ENCODE peak calls at places on chromosomes 7 and 10, in eight cellular contexts. One of them, this sample, is unnamed.

GRCh38 chr7:25314094-25314708 is 85.9 kb upstream of the NPVF start:
- DNase-seq in MM.1S: no peak
- DNase-seq in SK-N-SH: no peak
- DNase-seq in hepatocyte: peak
- DNase-seq in PC-3: no peak
- DNase-seq in GM23338: no peak
- DNase-seq in HCT116: no peak
- DNase-seq in OCI-LY7: no peak
- DNase-seq in this sample: no peak

GRCh38 chr7:155551785-155552611 is 5.6 kb upstream of the CNPY1 start:
- DNase-seq in hepatocyte: no peak
- DNase-seq in SK-N-SH: no peak
- DNase-seq in OCI-LY7: no peak
- DNase-seq in GM23338: no peak
- DNase-seq in MM.1S: no peak
- DNase-seq in HCT116: no peak
- DNase-seq in PC-3: no peak
- DNase-seq in this sample: no peak

GRCh38 chr10:8146650-8147049 is 92.2 kb downstream of the GATA3 start:
- DNase-seq in MM.1S: no peak
- DNase-seq in HCT116: peak
- DNase-seq in GM23338: no peak
- DNase-seq in SK-N-SH: no peak
- DNase-seq in OCI-LY7: no peak
- DNase-seq in PC-3: peak
- DNase-seq in hepatocyte: no peak
- DNase-seq in this sample: no peak

GRCh38 chr7:24334627-24335026 is 50.6 kb downstream of the NPY start:
- DNase-seq in SK-N-SH: peak
- DNase-seq in hepatocyte: no peak
- DNase-seq in HCT116: no peak
- DNase-seq in OCI-LY7: no peak
- DNase-seq in PC-3: no peak
- DNase-seq in GM23338: no peak
- DNase-seq in MM.1S: no peak
- DNase-seq in this sample: no peak

GRCh38 chr10:110077436-110078120 is 69.8 kb downstream of the ADD3 start:
- DNase-seq in SK-N-SH: no peak
- DNase-seq in MM.1S: no peak
- DNase-seq in OCI-LY7: no peak
- DNase-seq in GM23338: no peak
- DNase-seq in hepatocyte: no peak
- DNase-seq in PC-3: no peak
- DNase-seq in HCT116: no peak
- DNase-seq in this sample: no peak

GRCh38 chr7:45689797-45690761 is 115.9 kb downstream of the ADCY1 start:
- DNase-seq in PC-3: no peak
- DNase-seq in HCT116: no peak
- DNase-seq in OCI-LY7: no peak
- DNase-seq in MM.1S: no peak
- DNase-seq in hepatocyte: no peak
- DNase-seq in GM23338: no peak
- DNase-seq in SK-N-SH: no peak
- DNase-seq in this sample: no peak

GRCh38 chr10:37680716-37681616 is 176.4 kb downstream of the ZNF248 start:
- DNase-seq in GM23338: no peak
- DNase-seq in hepatocyte: no peak
- DNase-seq in SK-N-SH: no peak
- DNase-seq in MM.1S: no peak
- DNase-seq in OCI-LY7: no peak
- DNase-seq in PC-3: no peak
- DNase-seq in HCT116: no peak
- DNase-seq in this sample: no peak

GRCh38 chr7:107150375-107151073 is 18.3 kb upstream of the HBP1 start:
- DNase-seq in OCI-LY7: peak
- DNase-seq in HCT116: peak
- DNase-seq in GM23338: peak
- DNase-seq in SK-N-SH: peak
- DNase-seq in MM.1S: peak
- DNase-seq in PC-3: peak
- DNase-seq in hepatocyte: peak
- DNase-seq in this sample: peak

GRCh38 chr7:150620617-150621371 is 11.4 kb downstream of the GIMAP6 start:
- DNase-seq in OCI-LY7: no peak
- DNase-seq in SK-N-SH: no peak
- DNase-seq in GM23338: no peak
- DNase-seq in HCT116: no peak
- DNase-seq in hepatocyte: no peak
- DNase-seq in PC-3: no peak
- DNase-seq in MM.1S: no peak
- DNase-seq in this sample: no peak

GRCh38 chr7:134710854-134711624 is 64.4 kb downstream of the BPGM start:
- DNase-seq in hepatocyte: peak
- DNase-seq in GM23338: no peak
- DNase-seq in PC-3: peak
- DNase-seq in OCI-LY7: no peak
- DNase-seq in HCT116: no peak
- DNase-seq in MM.1S: no peak
- DNase-seq in SK-N-SH: no peak
- DNase-seq in this sample: no peak

GRCh38 chr7:24500599-24501451 is 72.4 kb upstream of the PALS2 start:
- DNase-seq in hepatocyte: no peak
- DNase-seq in HCT116: no peak
- DNase-seq in SK-N-SH: no peak
- DNase-seq in MM.1S: no peak
- DNase-seq in OCI-LY7: no peak
- DNase-seq in PC-3: no peak
- DNase-seq in GM23338: no peak
- DNase-seq in this sample: peak

GRCh38 chr10:55400075-55400474 is 599.0 kb upstream of the PCDH15 start:
- DNase-seq in hepatocyte: no peak
- DNase-seq in PC-3: peak
- DNase-seq in SK-N-SH: no peak
- DNase-seq in GM23338: no peak
- DNase-seq in OCI-LY7: no peak
- DNase-seq in MM.1S: no peak
- DNase-seq in HCT116: no peak
- DNase-seq in this sample: no peak

GRCh38 chr10:103564799-103565365 is 71.4 kb downstream of the NEURL1 start:
- DNase-seq in HCT116: peak
- DNase-seq in PC-3: peak
- DNase-seq in SK-N-SH: peak
- DNase-seq in MM.1S: peak
- DNase-seq in GM23338: peak
- DNase-seq in OCI-LY7: peak
- DNase-seq in hepatocyte: peak
- DNase-seq in this sample: peak

GRCh38 chr7:147984265-147984664 is 606.3 kb upstream of the C7orf33 start:
- DNase-seq in OCI-LY7: no peak
- DNase-seq in MM.1S: no peak
- DNase-seq in GM23338: no peak
- DNase-seq in HCT116: no peak
- DNase-seq in SK-N-SH: no peak
- DNase-seq in PC-3: no peak
- DNase-seq in hepatocyte: no peak
- DNase-seq in this sample: no peak

GRCh38 chr7:97871659-97872024 is 566 bp downstream of the ASNS start:
- DNase-seq in OCI-LY7: peak
- DNase-seq in PC-3: peak
- DNase-seq in GM23338: peak
- DNase-seq in HCT116: no peak
- DNase-seq in hepatocyte: no peak
- DNase-seq in SK-N-SH: no peak
- DNase-seq in MM.1S: no peak
- DNase-seq in this sample: peak

GRCh38 chr10:109191823-109192222 is 731.5 kb downstream of the XPNPEP1 start:
- DNase-seq in hepatocyte: no peak
- DNase-seq in PC-3: no peak
- DNase-seq in SK-N-SH: no peak
- DNase-seq in MM.1S: no peak
- DNase-seq in HCT116: no peak
- DNase-seq in GM23338: no peak
- DNase-seq in OCI-LY7: no peak
- DNase-seq in this sample: no peak

GRCh38 chr7:78264105-78264504 is 465.5 kb downstream of the PHTF2 start:
- DNase-seq in SK-N-SH: no peak
- DNase-seq in OCI-LY7: peak
- DNase-seq in PC-3: no peak
- DNase-seq in hepatocyte: no peak
- DNase-seq in HCT116: no peak
- DNase-seq in GM23338: no peak
- DNase-seq in MM.1S: peak
- DNase-seq in this sample: no peak

GRCh38 chr7:123643495-123644428 is 11.9 kb upstream of the LMOD2 start:
- DNase-seq in OCI-LY7: no peak
- DNase-seq in HCT116: peak
- DNase-seq in GM23338: peak
- DNase-seq in MM.1S: no peak
- DNase-seq in PC-3: peak
- DNase-seq in hepatocyte: peak
- DNase-seq in SK-N-SH: peak
- DNase-seq in this sample: peak

GRCh38 chr7:153887756-153888591 is 164.2 kb upstream of the DPP6 start:
- DNase-seq in GM23338: no peak
- DNase-seq in OCI-LY7: no peak
- DNase-seq in hepatocyte: no peak
- DNase-seq in SK-N-SH: peak
- DNase-seq in MM.1S: no peak
- DNase-seq in HCT116: no peak
- DNase-seq in PC-3: no peak
- DNase-seq in this sample: peak

GRCh38 chr7:155223503-155223902 is 74.2 kb upstream of the INSIG1 start:
- DNase-seq in PC-3: no peak
- DNase-seq in GM23338: no peak
- DNase-seq in SK-N-SH: no peak
- DNase-seq in OCI-LY7: no peak
- DNase-seq in HCT116: no peak
- DNase-seq in MM.1S: no peak
- DNase-seq in hepatocyte: no peak
- DNase-seq in this sample: no peak

GRCh38 chr10:129709101-129709500 is 242.1 kb downstream of the MGMT start:
- DNase-seq in GM23338: no peak
- DNase-seq in hepatocyte: no peak
- DNase-seq in MM.1S: no peak
- DNase-seq in HCT116: no peak
- DNase-seq in PC-3: no peak
- DNase-seq in OCI-LY7: no peak
- DNase-seq in SK-N-SH: no peak
- DNase-seq in this sample: no peak

GRCh38 chr10:89090760-89091455 is 100.3 kb downstream of the FAS start:
- DNase-seq in hepatocyte: no peak
- DNase-seq in GM23338: no peak
- DNase-seq in OCI-LY7: no peak
- DNase-seq in HCT116: no peak
- DNase-seq in MM.1S: no peak
- DNase-seq in SK-N-SH: no peak
- DNase-seq in PC-3: no peak
- DNase-seq in this sample: no peak

GRCh38 chr10:74558897-74559296 is 267.5 kb upstream of the KAT6B start:
- DNase-seq in PC-3: no peak
- DNase-seq in GM23338: no peak
- DNase-seq in HCT116: no peak
- DNase-seq in OCI-LY7: no peak
- DNase-seq in SK-N-SH: no peak
- DNase-seq in MM.1S: no peak
- DNase-seq in hepatocyte: no peak
- DNase-seq in this sample: no peak

GRCh38 chr10:34539533-34540315 is 275.4 kb downstream of the PARD3 start:
- DNase-seq in hepatocyte: peak
- DNase-seq in MM.1S: peak
- DNase-seq in SK-N-SH: no peak
- DNase-seq in OCI-LY7: no peak
- DNase-seq in HCT116: no peak
- DNase-seq in GM23338: no peak
- DNase-seq in PC-3: no peak
- DNase-seq in this sample: no peak
- TF ChIP-seq EZH2phosphoT487 in hepatocyte: no peak
- TF ChIP-seq EZH2phosphoT487 in MM.1S: no peak
- TF ChIP-seq EZH2phosphoT487 in SK-N-SH: no peak
- TF ChIP-seq EZH2phosphoT487 in OCI-LY7: no peak
- TF ChIP-seq EZH2phosphoT487 in HCT116: no peak
- TF ChIP-seq EZH2phosphoT487 in GM23338: no peak
- TF ChIP-seq EZH2phosphoT487 in PC-3: no peak
- TF ChIP-seq EZH2phosphoT487 in this sample: no peak

DNA sequence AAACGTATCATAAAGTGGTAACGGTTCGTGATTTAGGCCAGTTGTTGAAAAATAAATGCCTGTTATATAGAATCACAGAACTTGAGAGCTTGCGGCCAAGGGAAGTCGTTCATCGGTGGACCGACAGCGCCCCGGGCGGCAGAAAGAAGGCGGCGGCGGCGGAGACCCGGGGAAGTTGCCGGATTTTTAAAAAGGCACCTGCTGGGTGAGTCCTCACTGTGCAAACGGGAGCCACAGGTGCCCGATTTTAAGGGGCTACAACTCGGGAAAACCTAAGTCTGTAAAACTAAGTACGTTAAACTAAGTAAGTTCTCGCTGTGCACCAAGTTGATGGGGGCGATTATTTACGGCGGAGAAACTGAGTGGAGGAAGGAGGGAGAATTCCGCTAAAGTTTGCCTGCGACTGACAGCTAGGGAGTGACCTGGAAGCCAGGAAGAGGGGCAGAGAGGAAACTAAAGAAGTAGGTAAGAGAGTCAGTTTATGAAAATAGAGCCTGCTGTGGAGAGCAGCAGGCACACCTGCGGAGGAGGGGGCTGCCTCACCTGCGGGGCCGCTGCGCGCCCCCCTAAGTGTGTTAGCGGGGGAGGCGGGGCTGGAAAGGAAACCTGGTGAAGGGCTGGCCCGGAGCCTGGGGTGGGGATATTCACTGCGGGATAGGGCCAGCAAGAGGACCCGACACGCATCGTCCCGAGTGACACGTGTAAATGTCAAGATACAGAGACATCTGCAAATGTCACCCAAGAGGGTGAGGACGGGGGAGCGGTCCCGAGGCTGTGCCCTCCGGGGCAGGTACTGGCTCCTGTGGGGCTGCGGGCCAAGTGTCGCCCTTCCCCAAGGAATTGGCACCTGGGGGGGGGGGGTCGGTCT is 1.0 kb downstream of the ADAM12 start:
- DNase-seq in SK-N-SH: peak
- DNase-seq in MM.1S: no peak
- DNase-seq in OCI-LY7: no peak
- DNase-seq in PC-3: peak
- DNase-seq in GM23338: peak
- DNase-seq in HCT116: no peak
- DNase-seq in hepatocyte: peak
- DNase-seq in this sample: peak
- TF ChIP-seq CTCF in SK-N-SH: peak
- TF ChIP-seq CTCF in MM.1S: peak
- TF ChIP-seq CTCF in OCI-LY7: no peak
- TF ChIP-seq CTCF in PC-3: peak
- TF ChIP-seq CTCF in GM23338: peak
- TF ChIP-seq CTCF in HCT116: peak
- TF ChIP-seq CTCF in hepatocyte: peak
- TF ChIP-seq CTCF in this sample: peak

GRCh38 chr7:130946110-130946509 is 212.1 kb upstream of the KLF14 start:
- DNase-seq in MM.1S: no peak
- DNase-seq in GM23338: no peak
- DNase-seq in hepatocyte: no peak
- DNase-seq in HCT116: no peak
- DNase-seq in SK-N-SH: no peak
- DNase-seq in OCI-LY7: no peak
- DNase-seq in PC-3: no peak
- DNase-seq in this sample: no peak
- H3K27ac ChIP-seq in MM.1S: no peak
- H3K27ac ChIP-seq in GM23338: peak
- H3K27ac ChIP-seq in hepatocyte: no peak
- H3K27ac ChIP-seq in HCT116: peak
- H3K27ac ChIP-seq in SK-N-SH: no peak
- H3K27ac ChIP-seq in OCI-LY7: no peak
- H3K27ac ChIP-seq in PC-3: no peak
- H3K27ac ChIP-seq in this sample: no peak

GRCh38 chr10:10542368-10542961 is 475.2 kb upstream of the CELF2 start:
- DNase-seq in OCI-LY7: no peak
- DNase-seq in HCT116: no peak
- DNase-seq in SK-N-SH: no peak
- DNase-seq in GM23338: no peak
- DNase-seq in MM.1S: no peak
- DNase-seq in hepatocyte: no peak
- DNase-seq in PC-3: no peak
- DNase-seq in this sample: no peak
- TF ChIP-seq EZH2phosphoT487 in OCI-LY7: no peak
- TF ChIP-seq EZH2phosphoT487 in HCT116: no peak
- TF ChIP-seq EZH2phosphoT487 in SK-N-SH: no peak
- TF ChIP-seq EZH2phosphoT487 in GM23338: no peak
- TF ChIP-seq EZH2phosphoT487 in MM.1S: no peak
- TF ChIP-seq EZH2phosphoT487 in hepatocyte: no peak
- TF ChIP-seq EZH2phosphoT487 in PC-3: no peak
- TF ChIP-seq EZH2phosphoT487 in this sample: no peak

This sample was measured in neural progenitor cell.